ENCODE peak calls at places on chromosomes 5 and 9, in four cellular contexts. N, E, P and O are unnamed samples.

GRCh38 chr5:39520232-39520572 is 95.4 kb upstream of the DAB2 start:
- DNase-seq in N (no peak), E (no peak), P (no peak), O (peak; percentile 53)

GRCh38 chr5:155633338-155633957 is 619.9 kb downstream of the KIF4B start:
- DNase-seq in N (no peak), E (no peak), P (no peak), O (no peak)

GRCh38 chr9:95724253-95724991 is 151.1 kb upstream of the ERCC6L2 start:
- DNase-seq in N (no peak), E (no peak), P (peak; percentile 94), O (no peak)

GRCh38 chr5:28750236-28750635 is 1711.8 kb upstream of the CDH9 start:
- DNase-seq in N (no peak), E (no peak), P (no peak), O (no peak)

GRCh38 chr5:59746261-59746765 is 147.2 kb downstream of the PDE4D start:
- DNase-seq in N (no peak), E (no peak), P (no peak), O (peak; percentile 40)

GRCh38 chr5:110439280-110439679 is 287.2 kb downstream of the TMEM232 start:
- DNase-seq in N (no peak), E (no peak), P (no peak), O (no peak)

GRCh38 chr9:125644819-125645507 is 62.0 kb downstream of the MAPKAP1 start:
- DNase-seq in N (no peak), E (no peak), P (no peak), O (peak; percentile 42)

GRCh38 chr5:151033217-151033934 is 13.0 kb downstream of the GPX3 start:
- DNase-seq in N (no peak), E (no peak), P (no peak), O (no peak)

GRCh38 chr9:131013015-131013755 is 4.2 kb downstream of the LAMC3 start:
- DNase-seq in N (no peak), E (no peak), P (no peak), O (no peak)

GRCh38 chr5:77428526-77428925 is 63.6 kb downstream of the WDR41 start:
- DNase-seq in N (no peak), E (no peak), P (no peak), O (no peak)

GRCh38 chr9:129398901-129399300 is 220.8 kb upstream of the IER5L start:
- DNase-seq in N (no peak), E (no peak), P (no peak), O (no peak)

GRCh38 chr5:158759276-158759675 is 340.4 kb downstream of the EBF1 start:
- DNase-seq in N (no peak), E (no peak), P (no peak), O (no peak)

GRCh38 chr9:37466037-37466709 is 923 bp upstream of the ZBTB5 start:
- DNase-seq in N (peak; percentile 78), E (no peak), P (peak; percentile 56), O (peak; percentile 94)

GRCh38 chr5:77300457-77300856 is 90.0 kb downstream of the PDE8B start:
- DNase-seq in N (no peak), E (no peak), P (no peak), O (no peak)

GRCh38 chr9:100287186-100287585 is 65.6 kb downstream of the TEX10 start:
- DNase-seq in N (no peak), E (no peak), P (no peak), O (no peak)

GRCh38 chr9:1460143-1460769 is 410.1 kb downstream of the DMRT2 start:
- DNase-seq in N (no peak), E (no peak), P (no peak), O (no peak)

GRCh38 chr5:141483842-141484241 is 988 bp upstream of the PCDHGC4 start:
- DNase-seq in N (no peak), E (no peak), P (no peak), O (no peak)

GRCh38 chr9:134534661-134535080 is 106.9 kb upstream of the COL5A1 start:
- DNase-seq in N (no peak), E (no peak), P (no peak), O (no peak)